ENCODE peak calls at places on chromosomes 1 and 21, in eight cellular contexts. M, T, X, E, Q, C, V and G are unnamed samples.

GRCh38 chr1:2523891-2524609 is 2.3 kb downstream of the PANK4 start:
- DNase-seq in X (no peak), M (no peak), T (no peak), E (no peak), C (no peak), Q (no peak), V (no peak), G (peak; percentile 64)

GRCh38 chr1:26785611-26786436 is 1.9 kb upstream of the PIGV start:
- DNase-seq in C (no peak), X (no peak), Q (no peak), T (no peak), E (peak; percentile 38), V (no peak), M (no peak), G (no peak)

GRCh38 chr1:207088161-207088560 is 499 bp upstream of the C4BPB start:
- DNase-seq in E (no peak), Q (no peak), M (no peak), X (no peak), T (no peak), C (no peak), V (no peak), G (no peak)

GRCh38 chr1:153306303-153307220 is 6.2 kb downstream of the PGLYRP3 start:
- DNase-seq in Q (no peak), E (no peak), X (no peak), V (no peak), T (no peak), C (no peak), M (no peak), G (no peak)

GRCh38 chr1:34199927-34200326 is 23.2 kb downstream of the C1orf94 start:
- DNase-seq in E (no peak), C (no peak), T (no peak), M (no peak), X (no peak), V (peak; percentile 83), Q (no peak), G (no peak)

GRCh38 chr21:15566692-15567091 is 163.1 kb upstream of the USP25 start:
- DNase-seq in T (no peak), V (no peak), E (no peak), Q (no peak), M (no peak), X (no peak), C (no peak), G (no peak)

GRCh38 chr1:212450331-212450881 is 17.7 kb downstream of the NENF start:
- DNase-seq in Q (no peak), C (peak; percentile 70), X (no peak), V (no peak), T (no peak), E (no peak), M (peak; percentile 71), G (no peak)

GRCh38 chr1:201834621-201835020 is 5.7 kb downstream of the IPO9 start:
- DNase-seq in C (no peak), E (no peak), T (no peak), M (no peak), V (no peak), Q (no peak), X (no peak), G (no peak)

GRCh38 chr1:27438621-27439061 is 46.2 kb downstream of the GPR3 start:
- DNase-seq in Q (no peak), M (no peak), C (no peak), V (no peak), E (no peak), T (no peak), X (no peak), G (no peak)

GRCh38 chr1:63004868-63005267 is 220.9 kb downstream of the ATG4C start:
- DNase-seq in M (no peak), Q (no peak), E (peak; percentile 8), C (no peak), X (peak; percentile 18), V (no peak), T (no peak), G (no peak)

GRCh38 chr1:185561629-185562028 is 172.6 kb upstream of the HMCN1 start:
- DNase-seq in E (no peak), X (peak; percentile 49), T (no peak), M (no peak), C (no peak), V (no peak), Q (no peak), G (peak; percentile 63)

GRCh38 chr1:150613061-150613920 is 16.1 kb downstream of the ENSA start:
- DNase-seq in X (peak; percentile 89), E (peak; percentile 70), M (no peak), V (no peak), T (no peak), C (no peak), Q (no peak), G (peak; percentile 83)

GRCh38 chr1:226404063-226404903 is 3.6 kb downstream of the PARP1 start:
- DNase-seq in X (peak; percentile 6), M (no peak), C (no peak), Q (no peak), T (no peak), E (no peak), V (no peak), G (no peak)

GRCh38 chr1:234976880-234977680 is 151.6 kb downstream of the TOMM20 start:
- DNase-seq in M (no peak), Q (no peak), V (no peak), X (no peak), E (no peak), C (no peak), T (no peak), G (no peak)

GRCh38 chr1:204258213-204259115 is 44.7 kb upstream of the GOLT1A start:
- DNase-seq in X (peak; percentile 29), Q (peak; percentile 79), T (no peak), C (no peak), E (peak; percentile 71), V (peak; percentile 80), M (peak; percentile 66), G (no peak)

GRCh38 chr1:61647142-61647541 is 77.8 kb downstream of the TM2D1 start:
- DNase-seq in T (no peak), E (no peak), M (no peak), Q (no peak), C (no peak), X (no peak), V (no peak), G (no peak)

GRCh38 chr1:14037101-14037807 is 337.3 kb downstream of the PRDM2 start:
- DNase-seq in T (no peak), M (no peak), C (no peak), E (no peak), X (no peak), Q (no peak), V (no peak), G (no peak)

GRCh38 chr21:25638634-25639166 is 358 bp upstream of the JAM2 start:
- DNase-seq in X (no peak), E (no peak), V (no peak), M (no peak), T (no peak), C (no peak), Q (no peak), G (peak; percentile 10)

GRCh38 chr1:119713039-119713537 is 1.4 kb downstream of the PHGDH start:
- DNase-seq in C (peak; percentile 74), M (no peak), E (no peak), X (peak; percentile 30), Q (no peak), T (no peak), V (no peak), G (no peak)

GRCh38 chr1:59445040-59445439 is 148.1 kb downstream of the FGGY start:
- DNase-seq in V (no peak), C (no peak), Q (peak; percentile 77), X (no peak), T (no peak), M (no peak), E (no peak), G (no peak)

GRCh38 chr1:173635116-173635515 is at the start of gene TEX50:
- DNase-seq in V (no peak), Q (no peak), T (no peak), E (no peak), M (no peak), C (no peak), X (no peak), G (no peak)

GRCh38 chr1:113541108-113541507 is 150.8 kb downstream of the MAGI3 start:
- DNase-seq in Q (no peak), X (no peak), V (no peak), E (no peak), T (no peak), M (no peak), C (no peak), G (no peak)

GRCh38 chr1:113540328-113540727 is 150.0 kb downstream of the MAGI3 start:
- DNase-seq in X (no peak), C (no peak), Q (no peak), T (no peak), V (no peak), E (no peak), M (no peak), G (no peak)

GRCh38 chr1:113543110-113543509 is 152.8 kb downstream of the MAGI3 start:
- DNase-seq in X (no peak), C (no peak), Q (no peak), T (no peak), V (no peak), M (no peak), E (no peak), G (no peak)

GRCh38 chr1:113545210-113545609 is 154.9 kb downstream of the MAGI3 start:
- DNase-seq in Q (no peak), V (no peak), C (no peak), T (no peak), X (no peak), E (no peak), M (no peak), G (no peak)

GRCh38 chr1:113542221-113542701 is 151.9 kb downstream of the MAGI3 start:
- DNase-seq in Q (no peak), M (no peak), E (no peak), X (peak; percentile 83), C (no peak), V (no peak), T (no peak), G (no peak)
- H3K27ac ChIP-seq in Q (no peak overlapping the region), M (no peak overlapping the region), E (no peak overlapping the region), X (peak overlapping the region; percentile 79), C (no peak overlapping the region), V (no peak overlapping the region), T (no peak overlapping the region), G (no peak overlapping the region)

GRCh38 chr1:3673381-3674099 is 21.2 kb downstream of the TP73 start:
- DNase-seq in M (peak; percentile 8), V (no peak), C (no peak), T (no peak), Q (peak; percentile 37), E (no peak), X (no peak), G (no peak)
- H3K4me3 ChIP-seq in M (no peak overlapping the region), V (no peak overlapping the region), C (no peak overlapping the region), T (no peak overlapping the region), Q (no peak overlapping the region), E (no peak overlapping the region), X (no peak overlapping the region), G (no peak overlapping the region)

GRCh38 chr1:193542668-193543067 is 356.3 kb upstream of the B3GALT2 start:
- DNase-seq in M (no peak), X (no peak), Q (no peak), V (no peak), C (no peak), E (no peak), T (no peak), G (no peak)
- H3K27ac ChIP-seq in M (no peak overlapping the region), X (no peak overlapping the region), Q (no peak overlapping the region), V (no peak overlapping the region), C (no peak overlapping the region), E (no peak overlapping the region), T (no peak overlapping the region), G (peak overlapping the region; percentile 71)

GRCh38 chr1:190479028-190479427 is 1.4 kb upstream of the BRINP3 start:
- DNase-seq in C (no peak), V (no peak), E (no peak), T (no peak), M (no peak), Q (no peak), X (no peak), G (no peak)
- H3K4me3 ChIP-seq in C (peak overlapping the region; percentile 63), V (peak overlapping the region; percentile 39), E (peak overlapping the region; percentile 32), T (peak overlapping the region; percentile 47), M (no peak overlapping the region), Q (peak overlapping the region; percentile 25), X (peak overlapping the region; percentile 59), G (no peak overlapping the region)

GRCh38 chr1:200364121-200364759 is 45.6 kb downstream of the ZNF281 start:
- DNase-seq in Q (no peak), E (no peak), C (no peak), T (no peak), M (no peak), X (no peak), V (no peak), G (no peak)
- H3K27ac ChIP-seq in Q (no peak overlapping the region), E (no peak overlapping the region), C (no peak overlapping the region), T (no peak overlapping the region), M (no peak overlapping the region), X (no peak overlapping the region), V (no peak overlapping the region), G (no peak overlapping the region)